ENCODE peak calls at places on chromosomes 7 and 10, in nine cellular contexts. A, X, Q, I, M, C, W, R and E are unnamed samples. For H3K79me2, the result is how much of the 10 kb centered on the place peaks cover.

GRCh38 chr7:106858618-106859532 is 6.2 kb upstream of the PIK3CG start:
- DNase-seq in A (peak), X (no peak), Q (no peak), I (no peak), M (peak), C (no peak), W (no peak), R (no peak), E (peak)

GRCh38 chr10:29522038-29522855 is 112.5 kb downstream of the SVIL start:
- DNase-seq in A (no peak), X (peak), Q (no peak), I (no peak), M (no peak), C (no peak), W (no peak), R (no peak), E (no peak)

GRCh38 chr7:149823631-149824199 is 14.5 kb upstream of the ZNF862 start:
- DNase-seq in A (no peak), X (no peak), Q (no peak), I (no peak), M (no peak), C (no peak), W (no peak), R (no peak), E (no peak)

GRCh38 chr7:73829921-73830617 is 727 bp upstream of the CLDN4 start:
- DNase-seq in A (peak), X (no peak), Q (no peak), I (no peak), M (no peak), C (no peak), W (no peak), R (peak), E (no peak)

GRCh38 chr7:121019018-121019417 is 30.5 kb downstream of the CPED1 start:
- DNase-seq in A (no peak), X (peak), Q (no peak), I (no peak), M (no peak), C (peak), W (no peak), R (no peak), E (peak)

GRCh38 chr7:116812905-116813304 is 49.5 kb upstream of the CAPZA2 start:
- DNase-seq in A (peak), X (no peak), Q (no peak), I (no peak), M (no peak), C (peak), W (no peak), R (no peak), E (no peak)

GRCh38 chr10:71719042-71719441 is 536 bp downstream of the C10orf105 start:
- DNase-seq in A (no peak), X (no peak), Q (no peak), I (no peak), M (no peak), C (peak), W (no peak), R (no peak), E (no peak)

GRCh38 chr7:73387908-73388414 is 45.6 kb upstream of the FZD9 start:
- DNase-seq in A (no peak), X (no peak), Q (no peak), I (no peak), M (no peak), C (no peak), W (no peak), R (no peak), E (no peak)

GRCh38 chr10:59908808-59909143 is 2.4 kb upstream of the CCDC6 start:
- DNase-seq in A (no peak), X (no peak), Q (no peak), I (no peak), M (no peak), C (no peak), W (no peak), R (no peak), E (no peak)

GRCh38 chr10:14556285-14556956 is 218.3 kb downstream of the FAM107B start:
- DNase-seq in A (peak), X (peak), Q (peak), I (peak), M (peak), C (no peak), W (no peak), R (no peak), E (no peak)

GRCh38 chr7:157758468-157759245 is 421.9 kb downstream of the DNAJB6 start:
- DNase-seq in A (no peak), X (no peak), Q (no peak), I (no peak), M (no peak), C (no peak), W (no peak), R (no peak), E (no peak)

GRCh38 chr7:30116771-30117170 is 18.0 kb upstream of the MTURN start:
- DNase-seq in A (no peak), X (no peak), Q (no peak), I (no peak), M (no peak), C (peak), W (no peak), R (no peak), E (no peak)

GRCh38 chr10:35507519-35508109 is 97.5 kb upstream of the GJD4 start:
- DNase-seq in A (no peak), X (no peak), Q (no peak), I (no peak), M (no peak), C (no peak), W (no peak), R (no peak), E (no peak)

GRCh38 chr7:90178592-90179279 is 24.5 kb downstream of the STEAP1 start:
- DNase-seq in A (peak), X (peak), Q (peak), I (no peak), M (no peak), C (peak), W (peak), R (peak), E (peak)

GRCh38 chr10:3470191-3470590 is 297.6 kb upstream of the PITRM1 start:
- DNase-seq in A (no peak), X (no peak), Q (no peak), I (no peak), M (no peak), C (no peak), W (no peak), R (no peak), E (no peak)

GRCh38 chr10:16644146-16644545 is 122.5 kb upstream of the C1QL3 start:
- DNase-seq in A (no peak), X (peak), Q (no peak), I (no peak), M (no peak), C (peak), W (no peak), R (peak), E (peak)

GRCh38 chr7:24755541-24756416 is 1.5 kb downstream of the GSDME start:
- DNase-seq in A (peak), X (peak), Q (no peak), I (no peak), M (no peak), C (peak), W (no peak), R (peak), E (peak)

GRCh38 chr7:134945711-134946110 is 40.6 kb upstream of the AGBL3 start:
- DNase-seq in A (no peak), X (no peak), Q (no peak), I (no peak), M (no peak), C (no peak), W (no peak), R (no peak), E (no peak)

GRCh38 chr10:119079572-119080520 is 771 bp downstream of the EIF3A start:
- DNase-seq in A (peak), X (peak), Q (peak), I (peak), M (peak), C (peak), W (peak), R (peak), E (peak)

GRCh38 chr10:97533888-97534287 is 35.2 kb downstream of the UBTD1 start:
- DNase-seq in A (no peak), X (no peak), Q (no peak), I (no peak), M (no peak), C (no peak), W (no peak), R (no peak), E (no peak)

GRCh38 chr10:71216751-71217265 is 4.4 kb downstream of the UNC5B start:
- DNase-seq in A (no peak), X (peak), Q (no peak), I (no peak), M (no peak), C (peak), W (no peak), R (no peak), E (peak)

GRCh38 chr10:48935141-48935540 is 4.5 kb downstream of the LRRC18 start:
- DNase-seq in A (no peak), X (no peak), Q (no peak), I (no peak), M (no peak), C (peak), W (no peak), R (no peak), E (no peak)

GRCh38 chr10:94183666-94184264 is 179.0 kb downstream of the NOC3L start:
- DNase-seq in A (no peak), X (peak), Q (no peak), I (no peak), M (no peak), C (peak), W (no peak), R (peak), E (peak)

GRCh38 chr7:151626422-151627115 is 106.9 kb upstream of the RHEB start:
- DNase-seq in A (peak), X (peak), Q (peak), I (peak), M (peak), C (peak), W (no peak), R (peak), E (peak)

GRCh38 chr10:6843477-6843876 is 263.4 kb upstream of the PRKCQ start:
- DNase-seq in A (no peak), X (no peak), Q (peak), I (peak), M (peak), C (no peak), W (no peak), R (no peak), E (no peak)

GRCh38 chr7:115816318-115816974 is 214.1 kb downstream of the TFEC start:
- DNase-seq in A (no peak), X (no peak), Q (no peak), I (no peak), M (no peak), C (no peak), W (no peak), R (no peak), E (no peak)

GRCh38 chr10:35910234-35910633 is 268.1 kb upstream of the FZD8 start:
- DNase-seq in A (no peak), X (peak), Q (no peak), I (no peak), M (no peak), C (peak), W (no peak), R (peak), E (peak)

GRCh38 chr7:101549734-101550133 is 79.4 kb downstream of the MYL10 start:
- DNase-seq in A (no peak), X (no peak), Q (no peak), I (no peak), M (no peak), C (no peak), W (no peak), R (no peak), E (no peak)

GRCh38 chr7:11935905-11936304 is 103.9 kb upstream of the THSD7A start:
- DNase-seq in A (no peak), X (peak), Q (no peak), I (no peak), M (no peak), C (no peak), W (peak), R (peak), E (peak)

GRCh38 chr7:132321387-132321786 is 254.9 kb downstream of the PLXNA4 start:
- DNase-seq in A (no peak), X (no peak), Q (no peak), I (no peak), M (peak), C (peak), W (no peak), R (no peak), E (no peak)

GRCh38 chr7:124811341-124811740 is 45.7 kb upstream of the GPR37 start:
- DNase-seq in A (no peak), X (no peak), Q (no peak), I (no peak), M (no peak), C (no peak), W (no peak), R (no peak), E (no peak)

GRCh38 chr7:101598981-101599681 is 30.0 kb downstream of the MYL10 start:
- DNase-seq in A (no peak), X (peak), Q (no peak), I (no peak), M (no peak), C (no peak), W (no peak), R (no peak), E (no peak)

GRCh38 chr7:87797798-87798403 is 78.3 kb downstream of the SLC25A40 start:
- DNase-seq in A (peak), X (peak), Q (peak), I (peak), M (peak), C (peak), W (peak), R (peak), E (peak)

GRCh38 chr10:34015700-34016099 is 681.2 kb upstream of the NRP1 start:
- DNase-seq in A (no peak), X (no peak), Q (no peak), I (no peak), M (no peak), C (peak), W (no peak), R (peak), E (no peak)

GRCh38 chr7:100705341-100705752 is 574 bp upstream of the POP7 start:
- DNase-seq in A (peak), X (peak), Q (peak), I (peak), M (peak), C (peak), W (peak), R (peak), E (no peak)

GRCh38 chr7:70694909-70695803 is 436.8 kb upstream of the GALNT17 start:
- DNase-seq in A (peak), X (peak), Q (peak), I (peak), M (no peak), C (peak), W (no peak), R (no peak), E (peak)

GRCh38 chr10:7412482-7413251 is 1.8 kb upstream of the SFMBT2 start:
- DNase-seq in A (peak), X (no peak), Q (no peak), I (no peak), M (no peak), C (peak), W (no peak), R (no peak), E (no peak)

GRCh38 chr10:50275650-50276235 is 24.4 kb upstream of the ASAH2 start:
- DNase-seq in A (peak), X (peak), Q (peak), I (peak), M (peak), C (peak), W (no peak), R (peak), E (peak)

DNA sequence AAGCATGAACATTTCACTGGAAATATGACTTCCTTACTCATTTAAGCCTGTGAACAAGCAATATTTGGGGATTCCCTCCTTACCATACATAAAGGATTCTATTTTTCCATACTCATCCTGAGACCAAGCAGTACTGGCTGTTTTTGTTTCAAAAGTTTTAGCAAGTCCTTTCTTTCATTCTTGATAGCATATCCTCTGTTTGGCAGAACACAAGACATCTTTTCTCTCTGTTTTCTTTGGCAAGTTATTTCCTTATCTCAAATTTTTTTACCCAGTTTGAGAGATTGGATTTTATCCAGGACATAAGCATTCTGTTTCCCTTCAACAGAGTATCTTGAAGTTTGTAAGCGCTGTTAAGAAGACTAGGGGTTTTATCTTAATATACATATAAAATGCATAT is 3.0 kb upstream of the WASL start:
- DNase-seq in A (no peak), X (peak), Q (no peak), I (no peak), M (no peak), C (no peak), W (no peak), R (no peak), E (no peak)
- H3K27ac ChIP-seq in A (no peak), X (no peak), Q (no peak), I (no peak), M (no peak), C (no peak), W (no peak), R (no peak), E (no peak)

DNA sequence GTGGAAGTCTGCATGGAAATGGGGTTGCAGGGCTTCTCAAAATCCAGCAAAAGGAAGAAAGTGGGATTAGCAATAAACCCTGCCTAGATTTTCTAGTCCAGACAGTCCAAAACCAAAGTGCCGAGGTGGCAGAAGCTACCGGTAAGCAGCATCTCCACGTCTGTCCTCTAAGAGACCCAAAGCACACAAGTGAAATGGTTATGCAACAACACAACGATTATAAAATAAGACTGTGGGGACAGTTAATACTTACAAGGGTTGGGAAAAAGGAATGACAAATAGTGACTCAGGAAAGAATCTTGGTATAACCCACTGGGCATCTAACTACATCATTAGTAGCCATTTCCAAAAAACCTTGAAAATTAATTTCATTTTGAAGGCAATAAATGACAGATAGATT is 24.7 kb downstream of the CREB3L2 start:
- DNase-seq in A (no peak), X (no peak), Q (no peak), I (no peak), M (no peak), C (peak), W (no peak), R (peak), E (no peak)
- H3K79me2 ChIP-seq in A (half or more), X (half or more), Q (half or more), I (under half), M (half or more), C (half or more), W (under half), R (under half), E (half or more)

GRCh38 chr7:66303454-66304160 is 98.5 kb downstream of the TPST1 start:
- DNase-seq in A (no peak), X (no peak), Q (peak), I (no peak), M (no peak), C (no peak), W (no peak), R (no peak), E (no peak)
- H3K27ac ChIP-seq in A (peak), X (no peak), Q (peak), I (no peak), M (no peak), C (no peak), W (no peak), R (no peak), E (no peak)

GRCh38 chr10:88244781-88245350 is 338.3 kb downstream of the RNLS start:
- DNase-seq in A (no peak), X (no peak), Q (peak), I (no peak), M (no peak), C (no peak), W (no peak), R (no peak), E (no peak)
- H3K79me2 ChIP-seq in A (under half), X (under half), Q (under half), I (under half), M (under half), C (under half), W (under half), R (under half), E (under half)

GRCh38 chr7:6637544-6638229 is 569 bp downstream of the ZNF316 start:
- DNase-seq in A (peak), X (no peak), Q (peak), I (peak), M (peak), C (peak), W (no peak), R (peak), E (no peak)
- H3K27ac ChIP-seq in A (no peak), X (peak), Q (no peak), I (peak), M (peak), C (no peak), W (peak), R (no peak), E (no peak)

DNA sequence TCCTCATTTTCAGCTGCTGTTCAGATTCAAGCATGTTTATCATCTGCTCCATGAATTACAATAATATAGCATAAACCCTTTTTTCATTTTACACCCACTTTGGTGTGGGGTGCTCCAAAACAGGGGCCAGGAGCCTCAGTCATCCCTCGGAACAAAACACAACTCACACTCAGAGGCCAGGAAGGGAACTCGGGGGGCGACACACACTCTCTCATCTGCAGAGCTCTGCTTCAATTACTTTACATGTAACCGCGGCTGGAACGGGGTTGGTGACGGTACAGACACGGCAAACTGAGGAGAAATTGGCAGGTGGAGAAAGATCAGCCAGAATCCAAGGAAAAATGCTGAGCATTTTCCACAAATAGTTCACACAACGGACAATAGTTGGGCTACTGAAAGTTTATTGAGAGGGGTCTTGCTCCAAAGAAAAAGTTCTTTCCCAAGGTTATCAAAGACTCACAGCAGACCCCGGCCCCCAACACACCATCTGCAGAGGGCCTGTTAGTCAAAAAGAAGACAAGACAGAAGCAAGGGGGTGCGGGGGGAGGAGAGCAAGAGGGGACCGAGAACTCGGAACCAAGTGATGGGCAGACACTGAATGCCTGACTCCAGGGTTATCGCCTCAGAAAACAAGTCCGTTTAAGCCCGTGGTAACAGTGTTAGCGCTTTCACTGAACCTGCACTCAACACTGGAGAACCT is 20.5 kb downstream of the DIP2C start:
- DNase-seq in A (no peak), X (no peak), Q (no peak), I (no peak), M (no peak), C (no peak), W (no peak), R (no peak), E (no peak)
- H3K79me2 ChIP-seq in A (half or more), X (half or more), Q (under half), I (under half), M (under half), C (half or more), W (under half), R (under half), E (under half)

GRCh38 chr7:96993980-96994379 is 11.4 kb upstream of the DLX6 start:
- DNase-seq in A (no peak), X (no peak), Q (no peak), I (no peak), M (no peak), C (no peak), W (no peak), R (no peak), E (no peak)

GRCh38 chr7:96992624-96993452 is 12.5 kb upstream of the DLX6 start:
- DNase-seq in A (no peak), X (no peak), Q (no peak), I (no peak), M (no peak), C (no peak), W (no peak), R (no peak), E (no peak)

GRCh38 chr7:96993453-96993865 is 11.9 kb upstream of the DLX6 start:
- DNase-seq in A (no peak), X (no peak), Q (no peak), I (no peak), M (no peak), C (no peak), W (no peak), R (no peak), E (no peak)

GRCh38 chr7:96989859-96990317 is 15.5 kb upstream of the DLX6 start:
- DNase-seq in A (no peak), X (no peak), Q (no peak), I (no peak), M (no peak), C (no peak), W (no peak), R (no peak), E (no peak)

GRCh38 chr7:96991850-96992623 is 13.3 kb upstream of the DLX6 start:
- DNase-seq in A (no peak), X (no peak), Q (no peak), I (no peak), M (no peak), C (no peak), W (no peak), R (no peak), E (no peak)
- H3K27ac ChIP-seq in A (no peak), X (no peak), Q (no peak), I (no peak), M (no peak), C (no peak), W (no peak), R (no peak), E (no peak)